ENCODE peak calls at places on chromosomes 6 and 20, in nine cellular contexts. H is stimulated activated CD4-positive, alpha-beta T cell treated with anti-CD3 and anti-CD28 coated beads, Interleukin-2, amount 100 ng/mL, for 48 hours; S is activated gamma-delta T cell; R is T47D; J is activated CD4-positive, alpha-beta T cell treated with anti-CD3 and anti-CD28 coated beads for 1 hour; A is effector CD4-positive, alpha-beta T cell; D is fibroblast of mammary gland; U is substantia nigra; E is psoas muscle. G is an unnamed sample.

GRCh38 chr20:40497781-40498691 is 191.0 kb downstream of the MAFB start:
- DNase-seq in H (no peak), S (no peak), R (no peak), J (no peak), A (no peak), D (peak; percentile 84), U (no peak), E (peak; percentile 60), G (no peak)

GRCh38 chr20:37948956-37949355 is 46.0 kb downstream of the VSTM2L start:
- DNase-seq in H (no peak), S (no peak), R (no peak), J (no peak), A (no peak), D (peak; percentile 46), U (no peak), E (no peak), G (no peak)

GRCh38 chr20:35561268-35561667 is 19.4 kb downstream of the ERGIC3 start:
- DNase-seq in H (no peak), S (no peak), R (peak; percentile 67), J (no peak), A (no peak), D (peak; percentile 34), U (no peak), E (no peak), G (peak; percentile 74)

GRCh38 chr6:44734886-44735630 is 347.6 kb downstream of the CDC5L start:
- DNase-seq in H (no peak), S (no peak), R (no peak), J (no peak), A (no peak), D (no peak), U (no peak), E (no peak), G (peak; percentile 6)

GRCh38 chr6:10482636-10483257 is 38.4 kb upstream of the GCNT2 start:
- DNase-seq in H (no peak), S (no peak), R (no peak), J (no peak), A (no peak), D (no peak), U (no peak), E (no peak), G (no peak)

GRCh38 chr20:24969203-24970029 is 20.3 kb downstream of the CST7 start:
- DNase-seq in H (no peak), S (no peak), R (no peak), J (no peak), A (no peak), D (no peak), U (no peak), E (no peak), G (no peak)

GRCh38 chr6:164842085-164842484 is 467.3 kb downstream of the C6orf118 start:
- DNase-seq in H (no peak), S (no peak), R (no peak), J (no peak), A (no peak), D (no peak), U (no peak), E (no peak), G (no peak)

GRCh38 chr6:37674161-37674560 is 23.5 kb downstream of the MDGA1 start:
- DNase-seq in H (no peak), S (no peak), R (no peak), J (no peak), A (no peak), D (no peak), U (peak; percentile 91), E (no peak), G (no peak)

GRCh38 chr6:159608961-159609673 is 83.9 kb downstream of the SOD2 start:
- DNase-seq in H (peak; percentile 7), S (no peak), R (peak; percentile 24), J (no peak), A (no peak), D (peak; percentile 58), U (no peak), E (no peak), G (peak; percentile 52)

GRCh38 chr6:91142154-91142553 is 555.3 kb upstream of the MAP3K7 start:
- DNase-seq in H (no peak), S (no peak), R (no peak), J (no peak), A (no peak), D (no peak), U (no peak), E (no peak), G (no peak)

GRCh38 chr6:19714415-19715165 is 122.6 kb upstream of the ID4 start:
- DNase-seq in H (no peak), S (no peak), R (no peak), J (no peak), A (no peak), D (no peak), U (no peak), E (no peak), G (no peak)

GRCh38 chr6:155201461-155202226 is 62.2 kb upstream of the CLDN20 start:
- DNase-seq in H (no peak), S (no peak), R (no peak), J (no peak), A (no peak), D (peak; percentile 65), U (no peak), E (no peak), G (no peak)

GRCh38 chr20:38569747-38570519 is 11.1 kb upstream of the ADIG start:
- DNase-seq in H (no peak), S (no peak), R (no peak), J (no peak), A (no peak), D (no peak), U (no peak), E (no peak), G (no peak)

GRCh38 chr6:149450679-149451360 is 34.0 kb downstream of the ZC3H12D start:
- DNase-seq in H (no peak), S (no peak), R (peak; percentile 45), J (no peak), A (no peak), D (no peak), U (no peak), E (peak; percentile 39), G (no peak)

GRCh38 chr6:106125925-106126435 is 39.8 kb downstream of the PRDM1 start:
- DNase-seq in H (peak; percentile 37), S (no peak), R (no peak), J (no peak), A (no peak), D (no peak), U (no peak), E (no peak), G (no peak)

GRCh38 chr6:169994734-169995133 is 243.3 kb downstream of the ERMARD start:
- DNase-seq in H (no peak), S (no peak), R (no peak), J (no peak), A (no peak), D (no peak), U (no peak), E (no peak), G (no peak)

GRCh38 chr6:5214570-5215052 is 46.1 kb downstream of the LYRM4 start:
- DNase-seq in H (peak; percentile 26), S (no peak), R (no peak), J (no peak), A (no peak), D (peak; percentile 37), U (no peak), E (peak; percentile 29), G (peak; percentile 85)

GRCh38 chr20:56237337-56237736 is 11.2 kb upstream of the MC3R start:
- DNase-seq in H (no peak), S (no peak), R (no peak), J (no peak), A (no peak), D (no peak), U (no peak), E (no peak), G (no peak)

GRCh38 chr20:9040874-9041524 is 27.9 kb upstream of the PLCB4 start:
- DNase-seq in H (no peak), S (no peak), R (no peak), J (no peak), A (no peak), D (peak; percentile 78), U (no peak), E (no peak), G (no peak)

GRCh38 chr6:142011156-142011555 is 121.6 kb upstream of the GJE1 start:
- DNase-seq in H (no peak), S (no peak), R (no peak), J (no peak), A (no peak), D (peak; percentile 50), U (no peak), E (no peak), G (no peak)

GRCh38 chr6:52558266-52559000 is 18.4 kb downstream of the TRAM2 start:
- DNase-seq in H (no peak), S (no peak), R (no peak), J (no peak), A (no peak), D (peak; percentile 50), U (no peak), E (no peak), G (no peak)

GRCh38 chr6:108736832-108737231 is 111.4 kb upstream of the ARMC2 start:
- DNase-seq in H (no peak), S (no peak), R (no peak), J (no peak), A (no peak), D (peak; percentile 82), U (no peak), E (peak; percentile 30), G (no peak)

GRCh38 chr20:62804632-62805364 is at the start of gene OGFR:
- DNase-seq in H (peak; percentile 62), S (peak; percentile 71), R (peak; percentile 84), J (peak; percentile 64), A (peak; percentile 67), D (no peak), U (no peak), E (peak; percentile 66), G (peak; percentile 89)

GRCh38 chr20:15799871-15800270 is 773.4 kb downstream of the KIF16B start:
- DNase-seq in H (no peak), S (no peak), R (no peak), J (no peak), A (no peak), D (peak; percentile 78), U (no peak), E (no peak), G (no peak)